ENCODE peak calls at places on chromosomes 4 and X, in ten cellular contexts. A is BJ; J is NCI-H1436; B is nephron progenitor cell; O is PC-9; F is SJCRH30; X is T-helper 2 cell; T is heart right ventricle; C is activated gamma-delta T cell treated with anti-CD3 and anti-CD28 coated beads, Interleukin-2, amount 50 U/mL, for 16 hours; Y is CD4-positive, CD25-positive, alpha-beta regulatory T cell. D is an unnamed sample.
A peak's percentile ranks its signal among the peaks of the same experiment; 100 is the strongest.

GRCh38 chr4:81499840-81500239 is 28.1 kb upstream of the RASGEF1B start:
- DNase-seq in A (no peak), J (peak; percentile 74), B (peak; percentile 13), O (no peak), F (no peak), X (no peak), T (no peak), C (no peak), Y (no peak), D (no peak)

GRCh38 chr4:6702761-6703160 is 6.9 kb downstream of the MRFAP1L1 start:
- DNase-seq in A (no peak), J (no peak), B (no peak), O (no peak), F (no peak), X (no peak), T (no peak), C (no peak), Y (no peak), D (no peak)

GRCh38 chr4:19254476-19254875 is 997.2 kb upstream of the SLIT2 start:
- DNase-seq in A (no peak), J (no peak), B (no peak), O (no peak), F (peak; percentile 3), X (no peak), T (no peak), C (no peak), Y (no peak), D (no peak)

GRCh38 chrX:16239211-16239610 is 71.9 kb downstream of the MAGEB17 start:
- DNase-seq in A (no peak), J (no peak), B (no peak), O (peak; percentile 41), F (peak; percentile 32), X (no peak), T (no peak), C (no peak), Y (no peak), D (peak; percentile 8)

GRCh38 chrX:46913710-46914109 is 1.5 kb downstream of the JADE3 start:
- DNase-seq in A (no peak), J (no peak), B (no peak), O (peak; percentile 48), F (peak; percentile 2), X (no peak), T (no peak), C (no peak), Y (no peak), D (no peak)

GRCh38 chrX:40157228-40158035 is 59.7 kb upstream of the BCOR start:
- DNase-seq in A (no peak), J (no peak), B (no peak), O (no peak), F (no peak), X (no peak), T (no peak), C (no peak), Y (no peak), D (no peak)

GRCh38 chrX:109485470-109486340 is 3.8 kb upstream of the GUCY2F start:
- DNase-seq in A (peak; percentile 15), J (peak; percentile 45), B (peak; percentile 74), O (peak; percentile 60), F (peak; percentile 69), X (peak; percentile 26), T (no peak), C (peak; percentile 32), Y (peak; percentile 80), D (peak; percentile 28)

GRCh38 chrX:39688576-39689373 is 409.0 kb downstream of the BCOR start:
- DNase-seq in A (no peak), J (no peak), B (peak; percentile 75), O (no peak), F (peak; percentile 70), X (no peak), T (peak; percentile 76), C (no peak), Y (peak; percentile 29), D (no peak)

GRCh38 chrX:137362583-137362982 is 203.3 kb upstream of the ZIC3 start:
- DNase-seq in A (no peak), J (no peak), B (no peak), O (no peak), F (no peak), X (no peak), T (no peak), C (no peak), Y (no peak), D (no peak)

GRCh38 chr4:82268050-82268825 is 105.6 kb downstream of the HNRNPD start:
- DNase-seq in A (peak; percentile 2), J (peak; percentile 65), B (peak; percentile 55), O (no peak), F (peak; percentile 81), X (peak; percentile 11), T (peak; percentile 23), C (peak; percentile 15), Y (peak; percentile 47), D (peak; percentile 3)

GRCh38 chrX:1581132-1581531 is 10.3 kb upstream of the AKAP17A start:
- DNase-seq in A (no peak), J (peak; percentile 6), B (peak; percentile 54), O (no peak), F (peak; percentile 87), X (peak; percentile 45), T (no peak), C (peak; percentile 61), Y (peak; percentile 87), D (no peak)

GRCh38 chr4:162872001-162872400 is 294.7 kb downstream of the NAF1 start:
- DNase-seq in A (no peak), J (no peak), B (no peak), O (no peak), F (no peak), X (no peak), T (no peak), C (no peak), Y (no peak), D (no peak)

GRCh38 chr4:47837582-47838294 is at the start of gene CORIN:
- DNase-seq in A (no peak), J (no peak), B (peak; percentile 7), O (no peak), F (no peak), X (peak; percentile 10), T (peak; percentile 41), C (no peak), Y (peak; percentile 20), D (no peak)

GRCh38 chr4:27048350-27049100 is 187.9 kb downstream of the STIM2 start:
- DNase-seq in A (no peak), J (peak; percentile 4), B (no peak), O (no peak), F (peak; percentile 58), X (no peak), T (no peak), C (no peak), Y (peak; percentile 10), D (no peak)

GRCh38 chrX:9651737-9652136 is 113.9 kb downstream of the GPR143 start:
- DNase-seq in A (no peak), J (no peak), B (no peak), O (no peak), F (peak; percentile 39), X (no peak), T (no peak), C (no peak), Y (no peak), D (no peak)

GRCh38 chrX:37871626-37872302 is 24.4 kb upstream of the DYNLT3 start:
- DNase-seq in A (peak; percentile 41), J (no peak), B (no peak), O (no peak), F (peak; percentile 15), X (no peak), T (no peak), C (no peak), Y (no peak), D (peak; percentile 81)

GRCh38 chr4:26418850-26419249 is 71.4 kb downstream of the CCKAR start:
- DNase-seq in A (no peak), J (no peak), B (no peak), O (no peak), F (no peak), X (no peak), T (no peak), C (no peak), Y (no peak), D (no peak)

GRCh38 chrX:153969904-153970397 is 1.7 kb downstream of the HCFC1 start:
- DNase-seq in A (no peak), J (no peak), B (no peak), O (no peak), F (no peak), X (no peak), T (no peak), C (no peak), Y (no peak), D (no peak)

GRCh38 chr4:54063224-54063623 is 1.2 kb downstream of the CHIC2 start:
- DNase-seq in A (no peak), J (no peak), B (no peak), O (peak; percentile 48), F (no peak), X (no peak), T (no peak), C (no peak), Y (peak; percentile 27), D (peak; percentile 39)

GRCh38 chrX:120316587-120317283 is 5.5 kb upstream of the TMEM255A start:
- DNase-seq in A (no peak), J (no peak), B (no peak), O (peak; percentile 97), F (no peak), X (no peak), T (no peak), C (no peak), Y (no peak), D (no peak)

GRCh38 chr4:148311493-148311892 is 130.7 kb downstream of the NR3C2 start:
- DNase-seq in A (no peak), J (no peak), B (no peak), O (no peak), F (no peak), X (no peak), T (no peak), C (no peak), Y (no peak), D (no peak)

GRCh38 chr4:75715105-75715799 is 9.1 kb upstream of the USO1 start:
- DNase-seq in A (peak; percentile 46), J (no peak), B (no peak), O (no peak), F (no peak), X (no peak), T (no peak), C (no peak), Y (no peak), D (no peak)

GRCh38 chrX:24838624-24839023 is 144.9 kb downstream of the POLA1 start:
- DNase-seq in A (no peak), J (no peak), B (no peak), O (no peak), F (peak; percentile 51), X (no peak), T (no peak), C (no peak), Y (peak; percentile 56), D (peak; percentile 16)

GRCh38 chr4:98601719-98602118 is 56.7 kb downstream of the TSPAN5 start:
- DNase-seq in A (no peak), J (no peak), B (no peak), O (no peak), F (no peak), X (no peak), T (no peak), C (no peak), Y (peak; percentile 45), D (no peak)

GRCh38 chr4:27293831-27294230 is 433.2 kb downstream of the STIM2 start:
- DNase-seq in A (no peak), J (no peak), B (no peak), O (no peak), F (no peak), X (no peak), T (no peak), C (no peak), Y (no peak), D (no peak)

GRCh38 chrX:145213504-145213903 is 33.8 kb upstream of the SPANXN1 start:
- DNase-seq in A (no peak), J (peak; percentile 1), B (peak; percentile 23), O (no peak), F (peak; percentile 36), X (no peak), T (no peak), C (no peak), Y (peak; percentile 11), D (no peak)

GRCh38 chr4:53015681-53016080 is 153.6 kb downstream of the RASL11B start:
- DNase-seq in A (no peak), J (no peak), B (peak; percentile 57), O (no peak), F (peak; percentile 88), X (no peak), T (no peak), C (no peak), Y (no peak), D (no peak)

GRCh38 chr4:88059781-88060180 is 52.3 kb downstream of the PKD2 start:
- DNase-seq in A (no peak), J (no peak), B (no peak), O (no peak), F (no peak), X (no peak), T (no peak), C (no peak), Y (no peak), D (no peak)